ENCODE peak calls at places on chromosomes 12 and 14, in seven cellular contexts. R, V, B, J, G, O and H are unnamed samples.

GRCh38 chr14:63375772-63376171 is 57.0 kb upstream of the GPHB5 start:
- DNase-seq in R (no peak), J (no peak), G (no peak), V (no peak), B (no peak), O (peak), H (no peak)

GRCh38 chr14:103140316-103141109 is 17.3 kb downstream of the TNFAIP2 start:
- DNase-seq in R (peak), O (no peak), G (no peak), V (no peak), J (no peak), B (peak), H (no peak)

GRCh38 chr12:83018063-83018462 is 331.4 kb downstream of the TMTC2 start:
- DNase-seq in O (no peak), G (no peak), J (no peak), B (no peak), V (no peak), R (no peak), H (peak)

GRCh38 chr12:124563401-124563800 is 4.0 kb downstream of the NCOR2 start:
- DNase-seq in J (no peak), R (no peak), V (no peak), O (no peak), G (no peak), B (no peak), H (no peak)

GRCh38 chr14:53613404-53614253 is 343.0 kb downstream of the BMP4 start:
- DNase-seq in O (no peak), J (no peak), B (peak), R (peak), G (peak), V (no peak), H (peak)

GRCh38 chr12:51056242-51056641 is 8.1 kb downstream of the LETMD1 start:
- DNase-seq in V (no peak), G (no peak), J (no peak), O (peak), R (no peak), B (no peak), H (no peak)

GRCh38 chr12:106245767-106246166 is 2.1 kb downstream of the CKAP4 start:
- DNase-seq in J (no peak), G (no peak), R (peak), V (no peak), O (peak), B (no peak), H (no peak)

GRCh38 chr12:92036771-92037453 is 108.7 kb downstream of the BTG1 start:
- DNase-seq in O (peak), J (no peak), V (no peak), R (no peak), B (no peak), G (no peak), H (no peak)

GRCh38 chr14:73567951-73568885 is 795 bp upstream of the ACOT2 start:
- DNase-seq in O (peak), G (no peak), J (no peak), V (no peak), R (no peak), B (no peak), H (no peak)

GRCh38 chr12:58930770-58931324 is 10.5 kb upstream of the LRIG3 start:
- DNase-seq in R (no peak), J (no peak), B (no peak), G (no peak), V (no peak), O (no peak), H (no peak)

GRCh38 chr14:98909251-98909944 is 362.6 kb downstream of the BCL11B start:
- DNase-seq in B (no peak), O (no peak), J (no peak), G (no peak), V (no peak), R (no peak), H (no peak)

GRCh38 chr12:96773031-96773430 is 134.0 kb upstream of the NEDD1 start:
- DNase-seq in V (no peak), G (no peak), R (no peak), J (no peak), B (no peak), O (no peak), H (no peak)

GRCh38 chr14:68591786-68592185 is 201.1 kb downstream of the ZFP36L1 start:
- DNase-seq in O (no peak), G (no peak), B (no peak), V (no peak), J (no peak), R (no peak), H (no peak)

GRCh38 chr14:54503476-54503875 is 6.2 kb upstream of the CGRRF1 start:
- DNase-seq in O (peak), J (no peak), R (no peak), G (peak), V (no peak), B (no peak), H (no peak)

GRCh38 chr12:102917026-102917787 is at the start of gene PAH:
- DNase-seq in G (peak), R (no peak), J (no peak), V (no peak), O (no peak), B (peak), H (peak)

GRCh38 chr12:9750276-9751203 is 10.2 kb downstream of the CD69 start:
- DNase-seq in R (peak), G (peak), J (no peak), V (no peak), B (peak), O (peak), H (peak)

GRCh38 chr12:25827747-25828146 is 130.7 kb upstream of the RASSF8 start:
- DNase-seq in G (no peak), V (no peak), R (no peak), O (no peak), J (no peak), B (no peak), H (no peak)

GRCh38 chr12:112124918-112125249 is 476 bp upstream of the TRAFD1 start:
- DNase-seq in G (no peak), R (no peak), B (no peak), V (no peak), O (no peak), J (no peak), H (no peak)

GRCh38 chr14:77950371-77950770 is 150.5 kb downstream of the ADCK1 start:
- DNase-seq in R (no peak), G (no peak), J (no peak), B (no peak), V (no peak), O (no peak), H (no peak)

GRCh38 chr14:57818511-57818910 is 47.4 kb downstream of the SLC35F4 start:
- DNase-seq in V (no peak), R (no peak), O (no peak), G (no peak), J (no peak), B (no peak), H (no peak)

GRCh38 chr14:83342590-83342989 is 1808.9 kb upstream of the SEL1L start:
- DNase-seq in G (no peak), V (no peak), O (no peak), R (no peak), J (peak), B (no peak), H (no peak)

GRCh38 chr12:7502612-7503011 is 965 bp downstream of the CD163 start:
- DNase-seq in B (no peak), V (no peak), R (no peak), G (peak), J (no peak), O (no peak), H (no peak)

GRCh38 chr14:34781242-34781641 is 66.8 kb upstream of the CFL2 start:
- DNase-seq in O (peak), B (no peak), J (no peak), R (no peak), G (no peak), V (no peak), H (no peak)

GRCh38 chr14:22900088-22900799 is 17.2 kb downstream of the REM2 start:
- DNase-seq in R (peak), B (peak), O (peak), G (peak), V (no peak), J (no peak), H (peak)

GRCh38 chr14:33457617-33458016 is 493.3 kb downstream of the EGLN3 start:
- DNase-seq in G (no peak), B (no peak), O (no peak), J (no peak), R (no peak), V (no peak), H (no peak)

GRCh38 chr12:114032801-114033200 is 66.7 kb upstream of the RBM19 start:
- DNase-seq in V (no peak), B (no peak), R (no peak), J (no peak), O (no peak), G (no peak), H (no peak)

GRCh38 chr12:64098709-64099354 is 123.3 kb downstream of the KICS2 start:
- DNase-seq in V (no peak), R (no peak), O (peak), J (no peak), B (no peak), G (no peak), H (no peak)

GRCh38 chr14:67680121-67680602 is 5.7 kb upstream of the VTI1B start:
- DNase-seq in B (no peak), V (no peak), G (no peak), R (no peak), O (peak), J (no peak), H (no peak)

GRCh38 chr12:67650127-67650495 is 1.6 kb downstream of the DYRK2 start:
- DNase-seq in R (no peak), V (no peak), B (no peak), J (peak), G (no peak), O (no peak), H (peak)

GRCh38 chr14:22882529-22883190 is 362 bp upstream of the REM2 start:
- DNase-seq in R (no peak), B (no peak), G (peak), J (no peak), O (peak), V (no peak), H (peak)

GRCh38 chr14:105173901-105174894 is 5.6 kb upstream of the JAG2 start:
- DNase-seq in V (no peak), O (no peak), G (no peak), B (peak), R (no peak), J (no peak), H (no peak)

GRCh38 chr12:75378354-75378753 is 12.5 kb upstream of the GLIPR1L2 start:
- DNase-seq in G (no peak), O (no peak), V (no peak), R (no peak), J (no peak), B (no peak), H (no peak)

GRCh38 chr12:113184098-113184899 is 979 bp downstream of the DDX54 start:
- DNase-seq in R (no peak), V (no peak), J (no peak), G (peak), B (no peak), O (no peak), H (no peak)

GRCh38 chr14:53265025-53265424 is 111.9 kb upstream of the DDHD1 start:
- DNase-seq in R (peak), G (peak), B (no peak), J (no peak), O (peak), V (no peak), H (no peak)

GRCh38 chr12:38601970-38602369 is 285.4 kb downstream of the ALG10B start:
- DNase-seq in V (no peak), J (no peak), G (no peak), B (no peak), O (no peak), R (no peak), H (no peak)

DNA sequence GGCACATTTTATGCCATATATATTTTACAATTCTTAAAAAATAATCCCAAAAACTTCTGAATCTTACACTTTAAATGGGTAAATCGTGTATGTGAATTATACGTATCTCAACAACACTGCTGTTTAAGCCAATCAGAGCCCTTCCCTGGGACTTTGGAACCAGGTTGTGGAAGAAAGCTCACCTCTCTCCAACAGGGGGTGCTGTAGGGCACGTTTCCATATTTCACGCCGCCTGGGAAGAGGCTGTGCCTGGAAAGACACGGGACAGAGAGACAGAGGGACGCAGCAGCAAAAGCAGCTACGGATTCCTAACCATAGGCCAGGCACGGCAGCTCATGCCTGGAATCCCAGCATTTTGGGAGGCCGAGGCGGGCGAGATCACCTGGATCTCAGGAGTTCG is 29.4 kb upstream of the FBRSL1 start:
- DNase-seq in B (no peak), J (no peak), O (peak), G (peak), V (no peak), R (no peak), H (no peak)
- TF ChIP-seq CTCF in B (no peak), J (no peak), O (peak), G (peak), V (peak), R (peak), H (peak)

DNA sequence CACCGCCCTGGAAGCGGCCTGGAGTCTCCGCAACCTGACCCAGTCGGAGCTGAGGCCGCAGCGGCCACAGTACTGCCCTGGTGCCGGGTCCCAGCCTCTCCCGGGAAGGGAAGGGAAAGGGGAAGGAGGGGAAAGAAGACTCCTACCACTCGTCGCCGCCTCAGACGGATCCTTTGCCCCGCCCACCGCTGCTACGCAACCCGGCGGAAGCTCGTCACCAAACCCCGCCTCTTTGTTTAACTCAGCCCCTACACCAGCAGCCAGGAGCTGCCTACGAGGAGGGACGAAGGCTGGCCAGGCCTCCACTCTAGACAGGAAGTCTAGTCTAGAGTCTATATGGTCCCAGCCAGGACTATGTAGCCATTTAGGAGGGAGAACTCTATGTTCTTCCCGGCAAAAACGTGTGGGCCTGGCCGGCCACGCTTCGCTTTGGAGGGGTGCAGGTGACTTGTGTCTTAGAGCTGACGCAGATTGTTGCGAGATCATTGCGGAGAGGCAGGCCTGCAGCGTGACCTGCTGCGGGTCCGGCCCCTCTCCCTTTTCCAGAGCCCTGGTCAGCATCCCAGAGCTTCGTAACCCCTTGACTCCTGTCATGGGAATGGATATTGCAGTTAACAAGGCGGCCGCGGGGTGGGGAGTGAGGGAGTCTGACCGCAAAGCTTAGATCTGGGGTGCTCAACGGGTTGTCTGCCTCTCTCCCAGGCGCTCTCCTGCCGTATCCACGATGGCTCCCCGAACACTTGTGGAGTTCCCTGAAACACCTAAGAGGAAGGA is at the start of gene RNF41:
- DNase-seq in B (peak), O (peak), R (peak), G (peak), J (peak), V (peak), H (peak)
- TF ChIP-seq CTCF in B (no peak), O (no peak), R (no peak), G (no peak), J (no peak), V (peak), H (peak)

GRCh38 chr12:109525279-109525585 is 47.8 kb downstream of the UBE3B start:
- DNase-seq in J (no peak), O (no peak), G (no peak), V (no peak), B (no peak), R (no peak), H (no peak)

GRCh38 chr12:109530301-109530685 is 43.0 kb downstream of the MMAB start:
- DNase-seq in J (no peak), B (no peak), G (no peak), O (no peak), V (no peak), R (no peak), H (no peak)

GRCh38 chr12:109529618-109530300 is 43.5 kb downstream of the MMAB start:
- DNase-seq in R (no peak), O (no peak), B (no peak), J (no peak), V (no peak), G (peak), H (peak)

GRCh38 chr12:109524466-109525278 is 47.2 kb downstream of the UBE3B start:
- DNase-seq in V (no peak), J (no peak), O (no peak), R (no peak), B (no peak), G (no peak), H (peak)

DNA sequence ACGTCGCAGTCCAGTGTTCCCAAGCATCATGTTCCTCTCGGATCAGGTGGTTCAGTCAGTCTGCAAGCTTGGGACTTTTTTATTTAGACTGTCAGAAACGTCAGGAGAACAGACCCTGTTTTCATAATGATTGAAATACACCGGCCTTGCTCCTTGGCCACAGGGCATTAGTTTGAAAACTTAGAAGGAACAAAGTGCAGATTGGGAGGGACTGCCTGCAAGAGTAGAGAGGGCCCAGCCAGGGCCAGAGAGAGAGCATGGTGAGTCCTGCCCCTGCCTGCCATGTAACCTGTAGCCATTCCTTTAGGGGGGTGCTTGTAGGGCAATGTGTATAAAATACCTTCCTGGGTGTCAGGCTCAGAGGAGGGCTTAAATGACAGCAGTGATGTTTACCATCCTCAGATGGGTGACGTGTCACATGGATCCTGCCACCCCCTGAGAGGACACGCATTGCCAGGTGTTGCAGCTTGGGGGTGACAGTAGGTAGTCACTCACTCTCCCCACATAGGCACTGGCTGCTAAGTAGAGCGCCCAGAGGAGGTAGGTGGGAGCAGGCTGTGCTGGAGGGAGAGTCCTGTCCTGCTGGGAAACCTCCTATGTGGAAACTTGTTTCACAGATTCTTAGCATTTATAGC is 45.7 kb downstream of the MMAB start:
- DNase-seq in G (no peak), B (no peak), R (no peak), O (no peak), J (no peak), V (no peak), H (no peak)
- TF ChIP-seq CTCF in G (no peak), B (no peak), R (no peak), O (no peak), J (no peak), V (no peak), H (no peak)

GRCh38 chr12:62603811-62604098 is 137.1 kb downstream of the MON2 start:
- DNase-seq in V (no peak), J (no peak), G (no peak), B (no peak), R (no peak), O (no peak), H (no peak)

GRCh38 chr12:62603061-62603810 is 136.6 kb downstream of the MON2 start:
- DNase-seq in J (peak), O (peak), B (peak), G (peak), R (peak), V (peak), H (peak)

GRCh38 chr12:62601765-62602444 is 135.3 kb downstream of the MON2 start:
- DNase-seq in V (no peak), G (no peak), R (no peak), B (no peak), J (no peak), O (no peak), H (no peak)

GRCh38 chr12:62604373-62604772 is 137.7 kb downstream of the MON2 start:
- DNase-seq in J (no peak), O (no peak), V (no peak), G (no peak), B (no peak), R (no peak), H (no peak)

DNA sequence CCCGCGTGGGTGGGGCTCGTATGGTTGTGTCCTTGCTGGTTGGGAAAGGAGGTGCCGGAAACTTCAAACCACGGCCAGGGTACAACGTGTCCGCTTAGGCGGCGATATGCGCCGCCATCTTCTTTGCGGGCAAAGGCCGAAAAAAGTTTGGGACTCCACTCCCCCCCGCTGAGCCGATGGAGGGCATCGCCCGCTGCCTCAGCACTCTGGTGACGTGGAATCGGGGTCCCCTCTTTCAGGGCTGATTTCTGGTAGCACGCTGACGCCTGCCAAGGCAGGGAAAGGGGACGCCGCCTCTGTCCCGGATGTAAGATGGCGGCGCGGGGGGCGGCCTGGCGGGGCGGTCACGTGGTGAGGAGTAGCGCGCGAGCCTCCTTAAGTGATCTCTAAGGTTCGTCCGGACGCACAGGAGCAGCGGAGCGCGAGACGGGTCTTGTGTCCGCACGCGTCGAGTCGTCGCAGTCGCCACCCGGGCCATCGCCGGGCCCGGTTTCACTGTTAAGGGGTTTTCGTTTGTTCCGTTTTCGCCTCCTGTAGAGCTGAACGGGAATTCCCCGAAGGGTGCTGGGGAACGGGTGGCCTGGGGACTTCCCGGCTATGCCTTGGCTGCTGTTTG is 135.9 kb downstream of the MON2 start:
- DNase-seq in R (peak), V (peak), O (peak), B (peak), G (peak), J (peak), H (peak)
- TF ChIP-seq CTCF in R (no peak), V (no peak), O (no peak), B (no peak), G (no peak), J (no peak), H (no peak)

GRCh38 chr12:122116707-122117535 is 38.4 kb downstream of the MLXIP start:
- DNase-seq in R (no peak), O (no peak), J (peak), V (no peak), B (no peak), G (no peak), H (no peak)
- TF ChIP-seq CTCF in R (no peak), O (peak), J (peak), V (no peak), B (no peak), G (no peak), H (no peak)

GRCh38 chr14:87049886-87050820 is 942.8 kb downstream of the GALC start:
- DNase-seq in J (no peak), B (no peak), G (peak), O (peak), R (peak), V (no peak), H (peak)
- TF ChIP-seq CTCF in J (peak), B (no peak), G (peak), O (peak), R (peak), V (peak), H (peak)

GRCh38 chr12:6370994-6371754 is 4.2 kb downstream of the SCNN1A start:
- DNase-seq in O (peak), V (no peak), B (no peak), R (peak), G (peak), J (no peak), H (peak)
- TF ChIP-seq CTCF in O (peak), V (peak), B (no peak), R (peak), G (no peak), J (no peak), H (peak)